ENCODE peak calls at places on chromosomes 6 and 20, in ten cellular contexts. Y, M, R, N, K, L, D, G, J and C are unnamed samples.

GRCh38 chr6:44256291-44257006 is 879 bp downstream of the SLC35B2 start:
- DNase-seq in Y (peak), N (no peak), J (no peak), K (no peak), G (no peak), L (peak), D (no peak), M (no peak), R (no peak), C (peak)

GRCh38 chr6:52389626-52390360 is 27.8 kb downstream of the PAQR8 start:
- DNase-seq in J (no peak), R (peak), D (peak), N (no peak), G (no peak), Y (peak), L (no peak), K (peak), M (peak), C (peak)

GRCh38 chr6:15507746-15508145 is 155.1 kb downstream of the DTNBP1 start:
- DNase-seq in N (no peak), Y (no peak), L (no peak), K (no peak), J (no peak), R (no peak), G (peak), D (no peak), M (peak), C (no peak)

GRCh38 chr6:93679836-93680235 is 260.5 kb upstream of the EPHA7 start:
- DNase-seq in J (no peak), D (no peak), K (no peak), R (no peak), M (no peak), G (no peak), Y (no peak), L (no peak), N (no peak), C (no peak)

GRCh38 chr20:19363439-19363838 is 151.0 kb downstream of the SLC24A3 start:
- DNase-seq in D (no peak), Y (no peak), M (no peak), N (no peak), K (no peak), R (no peak), G (no peak), J (no peak), L (no peak), C (no peak)

GRCh38 chr20:56626367-56627121 is 2.6 kb upstream of the TFAP2C start:
- DNase-seq in R (peak), M (peak), D (peak), G (peak), Y (no peak), K (no peak), L (peak), N (peak), J (no peak), C (peak)

GRCh38 chr6:166712554-166713228 is 85.6 kb upstream of the RPS6KA2 start:
- DNase-seq in G (no peak), J (no peak), L (no peak), D (no peak), M (no peak), Y (no peak), R (peak), N (no peak), K (no peak), C (no peak)

GRCh38 chr6:130632288-130632687 is 194.9 kb upstream of the SMLR1 start:
- DNase-seq in K (peak), Y (no peak), N (no peak), G (no peak), R (no peak), L (no peak), M (no peak), J (no peak), D (no peak), C (no peak)

GRCh38 chr6:36266913-36267644 is 2.8 kb upstream of the PNPLA1 start:
- DNase-seq in N (no peak), M (no peak), R (no peak), G (no peak), J (no peak), Y (no peak), D (no peak), K (no peak), L (no peak), C (no peak)

GRCh38 chr6:105869835-105870506 is 216.2 kb upstream of the PRDM1 start:
- DNase-seq in D (no peak), M (no peak), K (no peak), L (no peak), J (no peak), G (no peak), R (no peak), Y (no peak), N (peak), C (no peak)

GRCh38 chr6:30323806-30324205 is 2.9 kb upstream of the TRIM39 start:
- DNase-seq in L (no peak), J (no peak), D (no peak), N (no peak), K (no peak), R (no peak), G (no peak), Y (no peak), M (no peak), C (no peak)

GRCh38 chr6:39432311-39433025 is 110.0 kb upstream of the KCNK16 start:
- DNase-seq in L (no peak), N (no peak), Y (no peak), R (no peak), D (no peak), M (no peak), J (peak), K (no peak), G (no peak), C (no peak)

DNA sequence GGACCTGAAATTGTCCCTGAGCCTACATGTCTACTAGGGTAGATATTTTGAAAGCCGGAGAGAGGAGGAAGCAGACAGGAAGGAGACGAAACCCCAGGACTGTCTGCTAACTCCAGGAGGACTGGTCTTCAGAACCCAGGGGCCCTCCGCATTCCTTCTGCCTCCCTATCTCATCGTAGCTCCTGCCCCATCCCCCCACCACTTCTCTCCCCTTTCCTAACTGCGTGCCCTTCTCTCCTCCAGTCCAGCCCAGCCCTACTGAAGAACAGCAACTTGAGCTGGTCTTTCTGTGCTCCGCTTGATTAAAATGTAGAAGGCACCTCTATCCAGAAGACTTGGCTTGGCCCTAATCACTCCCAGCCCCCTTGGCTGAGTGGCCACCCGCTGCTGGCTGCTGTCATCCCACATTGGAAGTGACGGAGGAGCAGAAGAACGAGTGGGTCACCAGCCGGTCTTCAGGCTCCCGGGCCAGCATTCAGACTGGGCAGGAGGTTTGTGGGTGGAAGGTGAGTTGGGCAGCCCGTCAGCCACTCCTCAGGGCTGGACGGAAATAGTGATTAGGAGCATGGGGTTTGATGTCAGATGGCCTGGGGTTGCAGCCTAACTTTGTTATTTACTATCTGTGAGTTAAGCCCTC is 28.8 kb upstream of the ANGPT4 start:
- DNase-seq in G (no peak), L (no peak), J (no peak), M (peak), K (no peak), R (no peak), D (no peak), Y (no peak), N (no peak), C (no peak)
- TF ChIP-seq POLR2AphosphoS5 in G (no peak), L (no peak), J (no peak), M (no peak), K (no peak), R (no peak), D (no peak), Y (no peak), N (no peak), C (no peak)

DNA sequence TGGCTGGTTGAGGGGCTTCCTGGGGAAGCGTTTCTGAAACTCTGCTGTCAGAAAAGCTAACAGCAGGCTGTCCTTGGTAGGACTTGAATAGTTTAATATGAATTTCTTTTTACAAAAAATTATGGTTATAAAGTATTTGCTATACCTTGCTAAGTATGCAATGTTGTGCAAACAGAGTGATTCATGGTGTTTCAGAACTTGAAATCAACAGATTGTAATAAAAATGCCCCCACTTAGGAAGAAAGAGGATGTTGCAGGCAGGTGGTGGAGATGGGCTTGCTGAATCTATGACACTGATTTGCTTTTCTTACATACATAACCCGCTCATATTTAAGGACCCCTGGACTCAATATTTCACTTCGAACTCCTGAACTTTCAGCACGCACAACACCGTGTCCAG is 211.6 kb downstream of the THBS2 start:
- DNase-seq in D (no peak), R (no peak), Y (no peak), N (no peak), L (no peak), K (no peak), G (no peak), M (no peak), J (no peak), C (no peak)
- TF ChIP-seq EP300 in D (no peak), R (no peak), Y (no peak), N (no peak), L (no peak), K (no peak), G (no peak), M (no peak), J (no peak), C (no peak)

DNA sequence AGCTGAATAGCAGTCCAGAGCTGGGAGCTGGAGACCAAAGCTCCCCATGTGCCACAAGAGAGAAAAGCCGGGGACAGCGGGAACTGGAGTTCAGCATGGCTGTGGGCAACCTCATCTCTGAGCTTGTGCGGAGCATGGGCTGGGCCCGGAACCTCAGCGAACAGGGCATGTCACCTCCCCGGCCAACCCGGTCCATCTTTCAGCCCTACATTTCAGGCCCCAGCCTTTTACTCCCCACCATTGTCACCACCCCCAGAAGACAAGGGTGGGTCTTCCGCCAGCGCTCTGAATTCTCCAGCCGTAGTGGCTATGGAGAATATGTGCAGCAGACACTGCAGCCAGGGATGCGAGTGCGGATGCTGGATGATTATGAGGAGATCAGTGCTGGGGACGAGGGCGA is 4.0 kb downstream of the CUL9 start:
- DNase-seq in J (no peak), L (no peak), D (no peak), G (peak), R (no peak), Y (no peak), K (no peak), N (no peak), M (peak), C (no peak)
- H3K27ac ChIP-seq in J (no peak), L (no peak), D (no peak), G (no peak), R (no peak), Y (no peak), K (no peak), N (no peak), M (no peak), C (no peak)

DNA sequence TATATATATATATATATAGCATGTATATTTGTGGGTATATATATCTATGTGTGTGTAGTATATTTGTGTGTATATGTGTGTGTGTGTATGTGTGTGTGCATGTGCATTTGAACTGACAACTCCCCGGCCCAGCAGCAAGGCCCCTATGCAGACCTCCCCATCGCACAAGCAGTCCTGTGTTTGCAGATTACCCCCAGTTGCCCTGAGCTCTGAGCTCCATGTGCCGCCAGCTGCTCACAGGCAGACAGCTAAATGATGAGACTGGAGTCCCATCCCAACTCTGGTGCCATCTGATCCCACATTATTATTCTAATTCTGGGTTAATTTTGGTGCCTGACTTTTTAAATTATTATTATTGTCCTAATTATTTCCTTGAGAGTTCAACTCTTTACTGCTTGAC is 90.8 kb upstream of the SYNDIG1 start:
- DNase-seq in N (no peak), D (no peak), Y (no peak), L (no peak), R (no peak), J (no peak), K (no peak), M (no peak), G (no peak), C (no peak)
- TF ChIP-seq POLR2AphosphoS5 in N (no peak), D (no peak), Y (no peak), L (no peak), R (no peak), J (no peak), K (no peak), M (no peak), G (no peak), C (no peak)